ENCODE peak calls at places on chromosomes 11 and 22, in eight cellular contexts. D, R, L, W, E, K, Y and B are unnamed samples. For H3K9me3, the result is how much of the 10 kb centered on the place peaks cover.

GRCh38 chr11:32435947-32436750 is 810 bp upstream of the WT1 start:
- DNase-seq in E (no peak), D (no peak), L (peak), R (no peak), Y (no peak), K (no peak), W (no peak), B (no peak)

GRCh38 chr11:131670876-131671275 is 300.5 kb downstream of the NTM start:
- DNase-seq in R (no peak), Y (no peak), L (no peak), W (no peak), K (no peak), E (no peak), D (no peak), B (no peak)

GRCh38 chr22:44399196-44399837 is 86.6 kb upstream of the SHISAL1 start:
- DNase-seq in D (no peak), L (no peak), R (no peak), E (no peak), W (no peak), K (no peak), Y (no peak), B (peak)

GRCh38 chr11:10503777-10504176 is 37.2 kb downstream of the RNF141 start:
- DNase-seq in D (no peak), K (no peak), L (no peak), Y (no peak), E (no peak), R (no peak), W (no peak), B (no peak)

GRCh38 chr11:117643606-117644300 is 153.3 kb downstream of the DSCAML1 start:
- DNase-seq in Y (no peak), D (no peak), R (no peak), E (no peak), K (no peak), W (no peak), L (no peak), B (peak)

GRCh38 chr11:59706518-59707285 is 6.9 kb downstream of the OR10V1 start:
- DNase-seq in Y (no peak), K (peak), R (peak), W (peak), E (no peak), L (peak), D (no peak), B (no peak)

GRCh38 chr11:1160231-1161101 is 2.7 kb downstream of the MUC5AC start:
- DNase-seq in K (no peak), R (no peak), Y (no peak), L (no peak), D (peak), E (no peak), W (no peak), B (peak)

GRCh38 chr11:117723625-117724024 is 73.4 kb downstream of the DSCAML1 start:
- DNase-seq in L (no peak), D (no peak), E (no peak), K (no peak), Y (no peak), R (no peak), W (no peak), B (peak)

GRCh38 chr11:7544021-7544420 is 30.2 kb downstream of the PPFIBP2 start:
- DNase-seq in R (no peak), K (no peak), D (no peak), L (no peak), E (no peak), Y (no peak), W (no peak), B (no peak)

GRCh38 chr11:134565343-134565891 is 153.4 kb upstream of the B3GAT1 start:
- DNase-seq in Y (no peak), K (no peak), W (no peak), D (no peak), E (peak), R (no peak), L (no peak), B (no peak)

GRCh38 chr22:29692327-29692640 is 27.5 kb upstream of the CABP7 start:
- DNase-seq in D (no peak), R (no peak), W (no peak), K (no peak), Y (no peak), E (no peak), L (no peak), B (peak)

GRCh38 chr11:10622957-10623787 is 54.7 kb upstream of the LYVE1 start:
- DNase-seq in K (no peak), R (no peak), D (peak), W (peak), E (no peak), L (no peak), Y (no peak), B (no peak)

GRCh38 chr11:2885017-2885675 is 429 bp downstream of the CDKN1C start:
- DNase-seq in E (peak), L (peak), R (peak), W (peak), D (peak), Y (peak), K (peak), B (peak)

GRCh38 chr22:44429941-44430587 is 68.0 kb downstream of the RTL6 start:
- DNase-seq in K (no peak), Y (no peak), E (no peak), W (no peak), D (no peak), R (no peak), L (no peak), B (peak)

GRCh38 chr11:88175004-88175706 is at the start of gene RAB38:
- DNase-seq in R (peak), E (peak), W (no peak), Y (peak), D (peak), K (peak), L (peak), B (peak)

GRCh38 chr11:72721689-72722049 is 30.5 kb downstream of the ARAP1 start:
- DNase-seq in K (no peak), Y (peak), L (peak), W (no peak), R (peak), E (no peak), D (peak), B (peak)

GRCh38 chr11:39768214-39768613 is 1691.2 kb downstream of the LRRC4C start:
- DNase-seq in Y (no peak), D (no peak), K (no peak), E (no peak), R (no peak), W (no peak), L (no peak), B (no peak)

GRCh38 chr22:28542980-28543621 is 136.5 kb downstream of the TTC28 start:
- DNase-seq in E (no peak), W (no peak), K (no peak), L (no peak), R (no peak), D (no peak), Y (no peak), B (no peak)

GRCh38 chr22:27032121-27032761 is 374.9 kb downstream of the MIAT start:
- DNase-seq in R (no peak), L (peak), W (no peak), E (no peak), D (no peak), K (no peak), Y (peak), B (no peak)

GRCh38 chr11:111429066-111429506 is 50.0 kb upstream of the POU2AF1 start:
- DNase-seq in D (peak), R (peak), W (peak), E (peak), L (peak), K (peak), Y (no peak), B (no peak)

GRCh38 chr11:118621898-118622375 is 14.5 kb downstream of the PHLDB1 start:
- DNase-seq in R (no peak), E (no peak), D (no peak), L (no peak), K (no peak), Y (no peak), W (no peak), B (no peak)

GRCh38 chr22:18998998-18999397 is 62.9 kb upstream of the PRODH start:
- DNase-seq in W (no peak), L (no peak), R (no peak), E (no peak), D (no peak), K (no peak), Y (no peak), B (no peak)

GRCh38 chr11:117316197-117316961 is at the start of gene BACE1:
- DNase-seq in R (peak), E (peak), D (peak), W (peak), L (peak), Y (peak), K (peak), B (peak)

GRCh38 chr11:44931466-44931865 is 19.2 kb downstream of the TP53I11 start:
- DNase-seq in K (no peak), Y (no peak), R (no peak), E (no peak), L (no peak), D (no peak), W (peak), B (no peak)

GRCh38 chr11:131504199-131504949 is 134.0 kb downstream of the NTM start:
- DNase-seq in L (peak), D (no peak), Y (no peak), K (no peak), E (no peak), R (no peak), W (peak), B (no peak)

GRCh38 chr11:67356867-67357561 is 3.7 kb upstream of the POLD4 start:
- DNase-seq in Y (peak), W (peak), D (peak), K (peak), R (peak), L (peak), E (peak), B (peak)

GRCh38 chr11:61011950-61012830 is 40.7 kb downstream of the CD6 start:
- DNase-seq in L (no peak), W (no peak), Y (no peak), D (no peak), E (no peak), K (peak), R (no peak), B (no peak)

GRCh38 chr11:76728778-76729177 is 54.4 kb upstream of the TSKU start:
- DNase-seq in L (no peak), W (peak), D (no peak), K (no peak), Y (no peak), R (no peak), E (no peak), B (no peak)
- H3K9me3 ChIP-seq in L (under half), W (under half), D (under half), K (under half), Y (under half), R (under half), E (under half), B (under half)

GRCh38 chr22:48546653-48547424 is 1280.8 kb downstream of the BRD1 start:
- DNase-seq in W (no peak), E (no peak), L (no peak), D (no peak), Y (no peak), R (no peak), K (no peak), B (no peak)
- H3K9me3 ChIP-seq in W (under half), E (under half), L (under half), D (under half), Y (under half), R (under half), K (half or more), B (under half)

DNA sequence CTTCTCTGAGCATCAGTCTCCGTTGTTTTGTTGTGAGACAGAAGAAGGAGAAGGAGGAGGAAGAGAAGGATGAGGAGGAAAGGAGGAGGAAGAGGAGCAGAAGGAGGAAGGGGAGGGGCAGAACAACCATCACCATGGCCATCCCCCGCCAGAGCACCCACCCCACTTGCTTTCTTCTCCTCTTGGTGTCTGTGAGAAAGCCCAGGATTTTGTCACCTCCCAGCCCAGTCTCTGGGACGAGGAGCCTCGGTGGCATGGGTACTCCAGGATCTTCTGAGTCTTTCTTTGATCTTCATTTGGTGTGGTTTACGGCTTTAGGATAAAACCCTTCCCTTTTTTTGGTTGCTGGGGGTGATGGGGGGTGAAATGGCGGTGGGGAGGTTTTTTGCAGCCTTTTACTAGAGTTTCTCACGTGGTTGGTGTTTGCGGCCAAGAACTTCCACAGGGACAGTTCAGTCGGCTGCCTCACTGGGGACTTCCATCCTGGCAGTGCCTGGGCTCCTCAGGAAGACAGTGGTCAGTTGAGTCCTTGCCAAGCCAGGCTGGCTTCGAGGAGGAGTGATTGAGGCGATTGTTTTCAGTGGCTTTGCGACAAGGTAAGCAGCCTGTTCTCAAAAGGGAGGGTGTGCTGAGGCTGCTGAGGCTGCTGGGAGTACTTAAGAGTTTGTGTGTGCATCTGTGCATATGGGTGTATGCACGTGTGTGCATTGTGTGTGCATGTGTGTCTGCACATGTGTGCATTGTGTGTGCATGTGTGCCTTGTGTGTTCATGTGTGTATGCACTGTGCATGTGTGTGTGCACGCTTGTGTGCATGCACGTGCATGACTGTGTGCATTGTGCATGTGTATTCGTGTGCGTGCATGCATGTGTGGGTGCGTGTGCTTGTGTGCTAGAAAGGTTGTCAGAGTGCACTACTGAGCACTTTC is 567.5 kb downstream of the TBC1D22A start:
- DNase-seq in R (no peak), L (no peak), D (no peak), E (no peak), K (no peak), W (no peak), Y (no peak), B (no peak)
- H3K9me3 ChIP-seq in R (under half), L (under half), D (under half), E (under half), K (under half), W (under half), Y (under half), B (under half)

DNA sequence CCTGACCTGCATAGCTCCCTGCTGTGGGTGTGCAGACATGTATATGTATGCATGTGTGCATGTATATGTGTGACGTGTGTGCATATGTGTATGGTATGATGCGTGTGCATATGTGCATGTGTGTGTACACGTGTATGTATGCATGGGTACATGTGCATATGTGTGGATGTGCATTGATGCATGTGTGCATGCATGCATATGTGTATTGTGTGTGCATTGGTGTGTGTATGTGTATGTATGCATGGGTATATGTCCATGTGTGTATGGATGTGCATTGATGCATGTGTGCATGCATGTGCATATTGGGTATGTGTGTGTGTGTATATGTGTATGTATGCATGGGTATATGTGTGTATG is 434.0 kb downstream of the TBC1D22A start:
- DNase-seq in D (no peak), K (no peak), Y (no peak), L (no peak), R (no peak), W (no peak), E (peak), B (no peak)
- H3K9me3 ChIP-seq in D (under half), K (under half), Y (under half), L (under half), R (under half), W (under half), E (under half), B (under half)

GRCh38 chr11:70815485-70815832 is 417.1 kb downstream of the CTTN start:
- DNase-seq in E (no peak), L (no peak), R (no peak), Y (no peak), K (no peak), W (no peak), D (no peak), B (no peak)
- H3K9me3 ChIP-seq in E (under half), L (under half), R (under half), Y (under half), K (under half), W (under half), D (under half), B (under half)

DNA sequence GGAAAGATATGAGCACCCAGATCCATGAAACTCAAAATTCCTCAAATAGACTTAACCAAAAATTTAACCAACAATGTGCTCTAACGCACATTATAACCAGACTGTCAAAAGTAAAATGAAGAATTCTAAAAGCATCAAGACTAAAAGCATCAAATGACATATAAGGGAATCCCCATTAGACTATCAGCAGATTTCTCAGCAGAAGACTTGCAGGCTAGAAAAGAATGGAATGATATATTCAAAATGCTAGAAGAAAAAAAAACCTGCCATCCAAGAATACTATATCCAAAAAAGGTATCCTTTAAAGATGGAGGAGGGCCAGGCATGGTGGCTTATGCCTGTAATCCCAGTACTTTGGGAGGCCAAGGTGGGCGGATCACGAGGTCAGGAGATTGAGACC is 117.5 kb upstream of the UBASH3B start:
- DNase-seq in W (no peak), L (no peak), K (no peak), E (no peak), Y (no peak), R (no peak), D (no peak), B (no peak)
- H3K9me3 ChIP-seq in W (under half), L (under half), K (under half), E (under half), Y (under half), R (under half), D (half or more), B (under half)